ENCODE peak calls at places on chromosomes 3 and 15, in nine cellular contexts. One of them, this sample, is unnamed.

GRCh38 chr15:25701716-25702465 is 161.2 kb downstream of the ATP10A start:
- DNase-seq in A673: no peak
- DNase-seq in WERI-Rb-1: no peak
- DNase-seq in endodermal cell: no peak
- DNase-seq in IMR-90: peak
- DNase-seq in SJSA1: no peak
- DNase-seq in CD8-positive, alpha-beta T cell: no peak
- DNase-seq in neural progenitor cell: no peak
- DNase-seq in brain microvascular endothelial cell: peak
- DNase-seq in this sample: no peak

GRCh38 chr3:136332776-136333175 is 82.6 kb downstream of the PCCB start:
- DNase-seq in A673: no peak
- DNase-seq in WERI-Rb-1: no peak
- DNase-seq in endodermal cell: no peak
- DNase-seq in IMR-90: peak
- DNase-seq in SJSA1: peak
- DNase-seq in CD8-positive, alpha-beta T cell: no peak
- DNase-seq in neural progenitor cell: no peak
- DNase-seq in brain microvascular endothelial cell: peak
- DNase-seq in this sample: peak

GRCh38 chr3:51792206-51792605 is 13.2 kb upstream of the IQCF6 start:
- DNase-seq in A673: no peak
- DNase-seq in WERI-Rb-1: no peak
- DNase-seq in endodermal cell: no peak
- DNase-seq in IMR-90: no peak
- DNase-seq in SJSA1: no peak
- DNase-seq in CD8-positive, alpha-beta T cell: no peak
- DNase-seq in neural progenitor cell: no peak
- DNase-seq in brain microvascular endothelial cell: no peak
- DNase-seq in this sample: no peak

GRCh38 chr3:59992578-59992977 is 942.8 kb upstream of the CFAP20DC start:
- DNase-seq in A673: no peak
- DNase-seq in WERI-Rb-1: no peak
- DNase-seq in endodermal cell: no peak
- DNase-seq in IMR-90: no peak
- DNase-seq in SJSA1: no peak
- DNase-seq in CD8-positive, alpha-beta T cell: no peak
- DNase-seq in neural progenitor cell: no peak
- DNase-seq in brain microvascular endothelial cell: no peak
- DNase-seq in this sample: no peak

GRCh38 chr15:34133511-34133910 is 31.6 kb downstream of the PGBD4 start:
- DNase-seq in A673: no peak
- DNase-seq in WERI-Rb-1: no peak
- DNase-seq in endodermal cell: no peak
- DNase-seq in IMR-90: peak
- DNase-seq in SJSA1: no peak
- DNase-seq in CD8-positive, alpha-beta T cell: no peak
- DNase-seq in neural progenitor cell: no peak
- DNase-seq in brain microvascular endothelial cell: no peak
- DNase-seq in this sample: no peak

GRCh38 chr3:134228461-134228860 is 22.2 kb downstream of the RYK start:
- DNase-seq in A673: no peak
- DNase-seq in WERI-Rb-1: no peak
- DNase-seq in endodermal cell: no peak
- DNase-seq in IMR-90: no peak
- DNase-seq in SJSA1: no peak
- DNase-seq in CD8-positive, alpha-beta T cell: no peak
- DNase-seq in neural progenitor cell: no peak
- DNase-seq in brain microvascular endothelial cell: no peak
- DNase-seq in this sample: no peak

GRCh38 chr3:112120485-112120836 is 12.6 kb downstream of the GCSAM start:
- DNase-seq in A673: no peak
- DNase-seq in WERI-Rb-1: no peak
- DNase-seq in endodermal cell: no peak
- DNase-seq in IMR-90: no peak
- DNase-seq in SJSA1: no peak
- DNase-seq in CD8-positive, alpha-beta T cell: no peak
- DNase-seq in neural progenitor cell: no peak
- DNase-seq in brain microvascular endothelial cell: no peak
- DNase-seq in this sample: no peak

GRCh38 chr3:69204315-69204957 is 82.0 kb upstream of the LMOD3 start:
- DNase-seq in A673: peak
- DNase-seq in WERI-Rb-1: no peak
- DNase-seq in endodermal cell: no peak
- DNase-seq in IMR-90: peak
- DNase-seq in SJSA1: no peak
- DNase-seq in CD8-positive, alpha-beta T cell: no peak
- DNase-seq in neural progenitor cell: no peak
- DNase-seq in brain microvascular endothelial cell: no peak
- DNase-seq in this sample: no peak

GRCh38 chr15:26391556-26392229 is 381.2 kb downstream of the GABRB3 start:
- DNase-seq in A673: no peak
- DNase-seq in WERI-Rb-1: no peak
- DNase-seq in endodermal cell: no peak
- DNase-seq in IMR-90: no peak
- DNase-seq in SJSA1: no peak
- DNase-seq in CD8-positive, alpha-beta T cell: no peak
- DNase-seq in neural progenitor cell: no peak
- DNase-seq in brain microvascular endothelial cell: no peak
- DNase-seq in this sample: no peak

GRCh38 chr15:63425426-63425825 is 43.8 kb upstream of the CA12 start:
- DNase-seq in A673: no peak
- DNase-seq in WERI-Rb-1: no peak
- DNase-seq in endodermal cell: no peak
- DNase-seq in IMR-90: no peak
- DNase-seq in SJSA1: no peak
- DNase-seq in CD8-positive, alpha-beta T cell: no peak
- DNase-seq in neural progenitor cell: no peak
- DNase-seq in brain microvascular endothelial cell: no peak
- DNase-seq in this sample: no peak

GRCh38 chr3:150787741-150788370 is 24.9 kb upstream of the SIAH2 start:
- DNase-seq in A673: peak
- DNase-seq in WERI-Rb-1: peak
- DNase-seq in endodermal cell: peak
- DNase-seq in IMR-90: peak
- DNase-seq in SJSA1: peak
- DNase-seq in CD8-positive, alpha-beta T cell: peak
- DNase-seq in neural progenitor cell: peak
- DNase-seq in brain microvascular endothelial cell: peak
- DNase-seq in this sample: peak

GRCh38 chr15:51108933-51109550 is 14.3 kb upstream of the TNFAIP8L3 start:
- DNase-seq in A673: no peak
- DNase-seq in WERI-Rb-1: no peak
- DNase-seq in endodermal cell: no peak
- DNase-seq in IMR-90: peak
- DNase-seq in SJSA1: no peak
- DNase-seq in CD8-positive, alpha-beta T cell: no peak
- DNase-seq in neural progenitor cell: no peak
- DNase-seq in brain microvascular endothelial cell: peak
- DNase-seq in this sample: peak

GRCh38 chr3:65330072-65330471 is 642.3 kb upstream of the ADAMTS9 start:
- DNase-seq in A673: no peak
- DNase-seq in WERI-Rb-1: no peak
- DNase-seq in endodermal cell: no peak
- DNase-seq in IMR-90: peak
- DNase-seq in SJSA1: no peak
- DNase-seq in CD8-positive, alpha-beta T cell: no peak
- DNase-seq in neural progenitor cell: no peak
- DNase-seq in brain microvascular endothelial cell: no peak
- DNase-seq in this sample: peak

GRCh38 chr3:122519693-122520092 is 5.0 kb upstream of the KPNA1 start:
- DNase-seq in A673: no peak
- DNase-seq in WERI-Rb-1: no peak
- DNase-seq in endodermal cell: no peak
- DNase-seq in IMR-90: no peak
- DNase-seq in SJSA1: no peak
- DNase-seq in CD8-positive, alpha-beta T cell: no peak
- DNase-seq in neural progenitor cell: no peak
- DNase-seq in brain microvascular endothelial cell: no peak
- DNase-seq in this sample: peak

GRCh38 chr3:127729556-127730056 is 56.9 kb downstream of the ABTB1 start:
- DNase-seq in A673: no peak
- DNase-seq in WERI-Rb-1: no peak
- DNase-seq in endodermal cell: no peak
- DNase-seq in IMR-90: peak
- DNase-seq in SJSA1: no peak
- DNase-seq in CD8-positive, alpha-beta T cell: no peak
- DNase-seq in neural progenitor cell: no peak
- DNase-seq in brain microvascular endothelial cell: no peak
- DNase-seq in this sample: no peak

GRCh38 chr15:75712668-75713337 is at the start of gene CSPG4:
- DNase-seq in A673: no peak
- DNase-seq in WERI-Rb-1: no peak
- DNase-seq in endodermal cell: peak
- DNase-seq in IMR-90: peak
- DNase-seq in SJSA1: no peak
- DNase-seq in CD8-positive, alpha-beta T cell: no peak
- DNase-seq in neural progenitor cell: peak
- DNase-seq in brain microvascular endothelial cell: peak
- DNase-seq in this sample: peak

GRCh38 chr3:125310623-125311076 is 64.5 kb downstream of the ZNF148 start:
- DNase-seq in A673: no peak
- DNase-seq in WERI-Rb-1: no peak
- DNase-seq in endodermal cell: no peak
- DNase-seq in IMR-90: no peak
- DNase-seq in SJSA1: peak
- DNase-seq in CD8-positive, alpha-beta T cell: peak
- DNase-seq in neural progenitor cell: no peak
- DNase-seq in brain microvascular endothelial cell: no peak
- DNase-seq in this sample: no peak
- H3K4me3 ChIP-seq in A673: no peak
- H3K4me3 ChIP-seq in WERI-Rb-1: no peak
- H3K4me3 ChIP-seq in endodermal cell: no peak
- H3K4me3 ChIP-seq in IMR-90: no peak
- H3K4me3 ChIP-seq in SJSA1: peak
- H3K4me3 ChIP-seq in CD8-positive, alpha-beta T cell: peak
- H3K4me3 ChIP-seq in neural progenitor cell: no peak
- H3K4me3 ChIP-seq in brain microvascular endothelial cell: no peak
- H3K4me3 ChIP-seq in this sample: no peak

GRCh38 chr3:129428020-129428381 is 435 bp downstream of the EFCAB12 start:
- DNase-seq in A673: peak
- DNase-seq in WERI-Rb-1: no peak
- DNase-seq in endodermal cell: no peak
- DNase-seq in IMR-90: no peak
- DNase-seq in SJSA1: no peak
- DNase-seq in CD8-positive, alpha-beta T cell: no peak
- DNase-seq in neural progenitor cell: no peak
- DNase-seq in brain microvascular endothelial cell: no peak
- DNase-seq in this sample: no peak
- H3K4me3 ChIP-seq in A673: peak
- H3K4me3 ChIP-seq in WERI-Rb-1: peak
- H3K4me3 ChIP-seq in endodermal cell: peak
- H3K4me3 ChIP-seq in IMR-90: peak
- H3K4me3 ChIP-seq in SJSA1: peak
- H3K4me3 ChIP-seq in CD8-positive, alpha-beta T cell: peak
- H3K4me3 ChIP-seq in neural progenitor cell: peak
- H3K4me3 ChIP-seq in brain microvascular endothelial cell: peak
- H3K4me3 ChIP-seq in this sample: peak

DNA sequence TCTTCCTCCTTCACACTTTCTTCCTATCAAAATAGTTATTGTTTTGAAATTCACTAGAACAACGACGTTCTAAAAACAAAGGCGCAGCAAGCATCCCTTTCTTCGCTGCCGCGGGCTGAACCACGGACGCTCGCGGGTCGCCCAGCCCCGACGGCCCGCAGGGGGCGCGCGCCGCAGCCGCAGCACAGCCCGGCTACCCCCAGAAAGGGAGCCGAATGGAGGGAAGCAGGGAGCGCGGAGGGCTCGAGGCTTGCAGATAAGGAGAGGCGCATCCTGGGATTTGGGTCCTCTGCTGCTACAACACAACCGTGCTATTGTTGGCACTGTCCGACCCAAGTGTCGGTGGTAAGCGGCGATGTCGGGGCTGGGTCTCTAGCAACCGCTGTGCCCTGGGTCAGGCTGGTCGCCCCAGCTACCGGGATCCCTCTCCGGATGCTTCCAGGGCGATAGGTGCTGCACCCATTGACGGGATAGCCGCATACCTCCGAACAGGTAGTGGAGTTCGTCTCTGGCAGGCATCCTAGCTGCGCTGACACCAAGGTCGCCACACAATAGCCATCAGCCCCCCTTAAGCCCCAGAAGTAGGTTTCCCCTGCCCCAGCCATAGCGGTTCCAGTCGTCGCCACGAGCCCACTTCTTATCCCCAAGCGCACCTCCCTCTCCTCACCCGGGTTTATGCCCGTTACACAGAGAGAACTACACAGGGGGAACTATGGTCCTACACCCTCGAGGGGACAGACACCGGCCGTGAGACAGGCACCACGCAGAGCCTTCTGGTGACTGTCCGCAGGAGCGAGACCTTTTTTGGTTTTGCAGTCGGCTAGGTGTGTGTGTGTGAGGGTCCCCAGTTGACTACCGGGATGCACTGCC is 6.0 kb downstream of the ONECUT1 start:
- DNase-seq in A673: peak
- DNase-seq in WERI-Rb-1: peak
- DNase-seq in endodermal cell: peak
- DNase-seq in IMR-90: no peak
- DNase-seq in SJSA1: peak
- DNase-seq in CD8-positive, alpha-beta T cell: peak
- DNase-seq in neural progenitor cell: peak
- DNase-seq in brain microvascular endothelial cell: no peak
- DNase-seq in this sample: no peak
- H3K4me3 ChIP-seq in A673: no peak
- H3K4me3 ChIP-seq in WERI-Rb-1: peak
- H3K4me3 ChIP-seq in endodermal cell: peak
- H3K4me3 ChIP-seq in IMR-90: no peak
- H3K4me3 ChIP-seq in SJSA1: no peak
- H3K4me3 ChIP-seq in CD8-positive, alpha-beta T cell: no peak
- H3K4me3 ChIP-seq in neural progenitor cell: peak
- H3K4me3 ChIP-seq in brain microvascular endothelial cell: no peak
- H3K4me3 ChIP-seq in this sample: no peak

GRCh38 chr3:132726341-132726823 is 4.2 kb upstream of the NPHP3 start:
- DNase-seq in A673: peak
- DNase-seq in WERI-Rb-1: no peak
- DNase-seq in endodermal cell: no peak
- DNase-seq in IMR-90: peak
- DNase-seq in SJSA1: peak
- DNase-seq in CD8-positive, alpha-beta T cell: no peak
- DNase-seq in neural progenitor cell: peak
- DNase-seq in brain microvascular endothelial cell: no peak
- DNase-seq in this sample: peak

GRCh38 chr3:132722165-132723023 is at the start of gene NPHP3:
- DNase-seq in A673: peak
- DNase-seq in WERI-Rb-1: peak
- DNase-seq in endodermal cell: peak
- DNase-seq in IMR-90: peak
- DNase-seq in SJSA1: peak
- DNase-seq in CD8-positive, alpha-beta T cell: peak
- DNase-seq in neural progenitor cell: peak
- DNase-seq in brain microvascular endothelial cell: peak
- DNase-seq in this sample: peak

GRCh38 chr3:132721479-132722164 is 587 bp downstream of the NPHP3 start:
- DNase-seq in A673: peak
- DNase-seq in WERI-Rb-1: peak
- DNase-seq in endodermal cell: peak
- DNase-seq in IMR-90: peak
- DNase-seq in SJSA1: peak
- DNase-seq in CD8-positive, alpha-beta T cell: no peak
- DNase-seq in neural progenitor cell: peak
- DNase-seq in brain microvascular endothelial cell: peak
- DNase-seq in this sample: peak

GRCh38 chr3:132723024-132723462 is 834 bp upstream of the NPHP3 start:
- DNase-seq in A673: no peak
- DNase-seq in WERI-Rb-1: no peak
- DNase-seq in endodermal cell: no peak
- DNase-seq in IMR-90: no peak
- DNase-seq in SJSA1: no peak
- DNase-seq in CD8-positive, alpha-beta T cell: no peak
- DNase-seq in neural progenitor cell: no peak
- DNase-seq in brain microvascular endothelial cell: no peak
- DNase-seq in this sample: no peak

GRCh38 chr3:132723551-132723950 is 1.3 kb upstream of the NPHP3 start:
- DNase-seq in A673: no peak
- DNase-seq in WERI-Rb-1: no peak
- DNase-seq in endodermal cell: no peak
- DNase-seq in IMR-90: peak
- DNase-seq in SJSA1: no peak
- DNase-seq in CD8-positive, alpha-beta T cell: no peak
- DNase-seq in neural progenitor cell: no peak
- DNase-seq in brain microvascular endothelial cell: no peak
- DNase-seq in this sample: peak
- H3K4me3 ChIP-seq in A673: peak
- H3K4me3 ChIP-seq in WERI-Rb-1: peak
- H3K4me3 ChIP-seq in endodermal cell: peak
- H3K4me3 ChIP-seq in IMR-90: no peak
- H3K4me3 ChIP-seq in SJSA1: peak
- H3K4me3 ChIP-seq in CD8-positive, alpha-beta T cell: no peak
- H3K4me3 ChIP-seq in neural progenitor cell: peak
- H3K4me3 ChIP-seq in brain microvascular endothelial cell: no peak
- H3K4me3 ChIP-seq in this sample: peak